ENCODE peak calls at places on chromosomes 12 and 14, in ten cellular contexts. P, M, O, D, W, K, H, G, Q and S are unnamed samples.

GRCh38 chr12:62301080-62301798 is 41.0 kb downstream of the USP15 start:
- DNase-seq in P (no peak), M (no peak), O (no peak), D (no peak), W (no peak), K (no peak), H (no peak), G (no peak), Q (no peak), S (no peak)

GRCh38 chr12:116659771-116660481 is 77.9 kb downstream of the SPRING1 start:
- DNase-seq in P (no peak), M (peak), O (no peak), D (peak), W (no peak), K (no peak), H (peak), G (no peak), Q (no peak), S (no peak)

GRCh38 chr14:95480109-95480886 is 36.2 kb downstream of the SYNE3 start:
- DNase-seq in P (peak), M (no peak), O (no peak), D (peak), W (no peak), K (peak), H (peak), G (peak), Q (no peak), S (no peak)

GRCh38 chr14:84225243-84225642 is 1304.7 kb upstream of the FLRT2 start:
- DNase-seq in P (no peak), M (no peak), O (no peak), D (no peak), W (no peak), K (no peak), H (peak), G (no peak), Q (no peak), S (no peak)

GRCh38 chr12:30630378-30631285 is 65.0 kb downstream of the IPO8 start:
- DNase-seq in P (no peak), M (no peak), O (no peak), D (no peak), W (no peak), K (no peak), H (peak), G (no peak), Q (no peak), S (no peak)

GRCh38 chr12:109492371-109492770 is 14.9 kb downstream of the UBE3B start:
- DNase-seq in P (no peak), M (no peak), O (no peak), D (no peak), W (no peak), K (no peak), H (no peak), G (no peak), Q (no peak), S (no peak)

GRCh38 chr14:61965030-61965745 is 203.0 kb downstream of the SNAPC1 start:
- DNase-seq in P (no peak), M (peak), O (no peak), D (no peak), W (no peak), K (no peak), H (peak), G (no peak), Q (no peak), S (no peak)

GRCh38 chr12:89138048-89138852 is 214.1 kb downstream of the DUSP6 start:
- DNase-seq in P (no peak), M (peak), O (no peak), D (no peak), W (no peak), K (no peak), H (no peak), G (no peak), Q (no peak), S (no peak)

GRCh38 chr12:8077207-8077606 is 4.9 kb upstream of the NECAP1 start:
- DNase-seq in P (no peak), M (peak), O (no peak), D (no peak), W (no peak), K (no peak), H (no peak), G (no peak), Q (no peak), S (peak)

GRCh38 chr12:114320101-114320500 is 85.8 kb downstream of the TBX5 start:
- DNase-seq in P (no peak), M (no peak), O (no peak), D (no peak), W (no peak), K (no peak), H (no peak), G (no peak), Q (no peak), S (no peak)

GRCh38 chr14:82766128-82766527 is 1232.5 kb upstream of the SEL1L start:
- DNase-seq in P (no peak), M (no peak), O (no peak), D (no peak), W (no peak), K (no peak), H (no peak), G (no peak), Q (no peak), S (no peak)
- TF ChIP-seq CTCF in P (no peak), M (no peak), O (no peak), D (no peak), W (no peak), K (no peak), H (no peak), G (no peak), Q (no peak), S (no peak)

GRCh38 chr12:65586796-65587195 is 237.5 kb upstream of the HMGA2 start:
- DNase-seq in P (no peak), M (no peak), O (no peak), D (no peak), W (no peak), K (no peak), H (no peak), G (no peak), Q (no peak), S (no peak)

GRCh38 chr12:65584041-65584440 is 240.2 kb upstream of the HMGA2 start:
- DNase-seq in P (no peak), M (no peak), O (no peak), D (no peak), W (no peak), K (no peak), H (no peak), G (no peak), Q (no peak), S (no peak)

GRCh38 chr12:65590318-65590717 is 234.0 kb upstream of the HMGA2 start:
- DNase-seq in P (no peak), M (no peak), O (no peak), D (no peak), W (no peak), K (no peak), H (no peak), G (no peak), Q (no peak), S (no peak)

GRCh38 chr12:65585648-65586420 is 238.4 kb upstream of the HMGA2 start:
- DNase-seq in P (no peak), M (no peak), O (no peak), D (no peak), W (no peak), K (no peak), H (no peak), G (no peak), Q (no peak), S (no peak)
- TF ChIP-seq CTCF in P (no peak), M (no peak), O (no peak), D (no peak), W (no peak), K (no peak), H (no peak), G (no peak), Q (no peak), S (no peak)

DNA sequence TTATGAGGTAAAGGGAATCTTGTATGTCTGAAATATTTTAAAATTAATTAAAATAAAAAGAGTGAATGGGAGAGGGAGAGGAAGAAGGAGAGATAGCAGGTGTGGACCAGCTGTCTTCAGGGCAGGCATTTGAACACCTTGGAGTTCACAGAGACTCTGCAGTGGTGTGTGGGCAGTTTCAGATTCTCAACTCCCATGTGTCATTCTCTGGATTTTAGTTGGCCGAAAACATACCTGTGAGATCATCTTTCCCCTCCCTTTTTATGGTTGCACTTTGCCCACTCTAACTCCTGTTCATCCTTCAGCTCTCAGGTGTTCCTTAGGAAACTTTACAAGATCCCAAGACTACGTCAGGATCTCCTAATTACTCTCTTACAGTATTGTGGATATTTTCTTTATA is 108.1 kb downstream of the ERC1 start:
- DNase-seq in P (no peak), M (no peak), O (no peak), D (no peak), W (no peak), K (peak), H (no peak), G (no peak), Q (no peak), S (no peak)
- TF ChIP-seq CTCF in P (no peak), M (no peak), O (no peak), D (no peak), W (no peak), K (no peak), H (no peak), G (no peak), Q (no peak), S (no peak)

GRCh38 chr12:90250766-90251165 is 542.1 kb upstream of the ATP2B1 start:
- DNase-seq in P (no peak), M (no peak), O (no peak), D (no peak), W (no peak), K (no peak), H (peak), G (no peak), Q (no peak), S (no peak)
- TF ChIP-seq CTCF in P (no peak), M (no peak), O (no peak), D (no peak), W (no peak), K (no peak), H (no peak), G (no peak), Q (no peak), S (no peak)

GRCh38 chr12:75816892-75817291 is 214.7 kb downstream of the PHLDA1 start:
- DNase-seq in P (no peak), M (peak), O (peak), D (no peak), W (no peak), K (no peak), H (peak), G (no peak), Q (no peak), S (peak)
- TF ChIP-seq CTCF in P (no peak), M (peak), O (peak), D (no peak), W (no peak), K (no peak), H (no peak), G (no peak), Q (no peak), S (peak)

GRCh38 chr12:13981296-13981962 is at the start of gene GRIN2B:
- DNase-seq in P (no peak), M (no peak), O (no peak), D (no peak), W (peak), K (peak), H (no peak), G (no peak), Q (peak), S (no peak)

GRCh38 chr12:13986031-13986430 is 4.6 kb upstream of the GRIN2B start:
- DNase-seq in P (no peak), M (no peak), O (no peak), D (no peak), W (no peak), K (no peak), H (no peak), G (no peak), Q (no peak), S (no peak)

GRCh38 chr12:13980548-13981295 is 680 bp downstream of the GRIN2B start:
- DNase-seq in P (no peak), M (no peak), O (no peak), D (no peak), W (peak), K (no peak), H (no peak), G (no peak), Q (peak), S (no peak)

GRCh38 chr12:13976880-13977279 is 4.5 kb downstream of the GRIN2B start:
- DNase-seq in P (no peak), M (no peak), O (no peak), D (no peak), W (no peak), K (no peak), H (no peak), G (no peak), Q (no peak), S (no peak)

GRCh38 chr12:13982010-13982409 is 608 bp upstream of the GRIN2B start:
- DNase-seq in P (no peak), M (no peak), O (no peak), D (no peak), W (peak), K (peak), H (no peak), G (no peak), Q (peak), S (peak)
- TF ChIP-seq CTCF in P (peak), M (no peak), O (peak), D (no peak), W (peak), K (no peak), H (peak), G (no peak), Q (peak), S (peak)

GRCh38 chr14:99899578-99900178 is 106.5 kb downstream of the EML1 start:
- DNase-seq in P (no peak), M (no peak), O (peak), D (no peak), W (no peak), K (no peak), H (peak), G (no peak), Q (no peak), S (no peak)
- TF ChIP-seq CTCF in P (peak), M (peak), O (peak), D (no peak), W (peak), K (peak), H (peak), G (peak), Q (peak), S (peak)

GRCh38 chr14:92407395-92407794 is 84.4 kb downstream of the SLC24A4 start:
- DNase-seq in P (no peak), M (no peak), O (no peak), D (no peak), W (no peak), K (no peak), H (no peak), G (no peak), Q (no peak), S (no peak)
- TF ChIP-seq CTCF in P (no peak), M (no peak), O (no peak), D (no peak), W (no peak), K (no peak), H (no peak), G (no peak), Q (no peak), S (no peak)

GRCh38 chr14:70315942-70316341 is 43.5 kb downstream of the COX16 start:
- DNase-seq in P (no peak), M (no peak), O (no peak), D (no peak), W (no peak), K (no peak), H (no peak), G (no peak), Q (no peak), S (no peak)

GRCh38 chr14:70320294-70320693 is 39.2 kb downstream of the COX16 start:
- DNase-seq in P (no peak), M (no peak), O (no peak), D (no peak), W (no peak), K (no peak), H (no peak), G (no peak), Q (no peak), S (no peak)

GRCh38 chr14:70318635-70319013 is 40.9 kb downstream of the COX16 start:
- DNase-seq in P (no peak), M (no peak), O (no peak), D (no peak), W (no peak), K (no peak), H (no peak), G (no peak), Q (no peak), S (no peak)

GRCh38 chr14:70317091-70317968 is 42.2 kb downstream of the COX16 start:
- DNase-seq in P (no peak), M (no peak), O (no peak), D (no peak), W (no peak), K (no peak), H (no peak), G (no peak), Q (peak), S (no peak)

DNA sequence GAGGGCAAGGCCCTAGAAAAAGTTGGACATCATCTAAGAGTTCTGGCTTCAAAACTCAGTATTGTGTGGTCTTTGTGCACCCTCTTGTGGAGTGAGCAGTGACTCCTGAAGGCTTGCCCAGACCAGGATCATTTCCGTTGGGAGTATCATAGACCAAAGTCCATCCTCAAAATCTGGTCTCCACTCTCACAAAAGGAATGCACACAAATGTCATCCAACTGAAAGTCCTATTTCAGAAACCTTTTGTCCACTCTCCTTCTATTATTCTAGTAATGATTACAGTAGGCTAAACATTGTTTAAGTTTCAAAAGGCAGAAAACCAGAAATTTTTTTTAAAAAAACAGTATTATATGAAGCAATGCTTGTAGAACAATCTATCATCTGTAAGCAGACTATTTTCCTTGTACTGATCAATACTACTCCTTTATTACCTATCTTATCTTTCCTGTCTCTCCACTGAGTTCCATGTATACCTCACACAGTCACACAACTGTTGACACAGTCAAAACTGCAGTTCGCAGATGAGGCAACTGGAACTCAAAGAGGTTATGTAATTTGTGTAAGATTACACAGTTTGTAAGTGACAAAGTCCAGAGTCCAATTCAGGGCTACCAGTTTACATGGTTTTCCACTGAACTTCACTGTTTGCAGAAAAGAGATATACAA is 41.4 kb downstream of the COX16 start:
- DNase-seq in P (no peak), M (peak), O (peak), D (no peak), W (peak), K (peak), H (peak), G (no peak), Q (peak), S (peak)
- TF ChIP-seq CTCF in P (peak), M (peak), O (peak), D (no peak), W (peak), K (peak), H (peak), G (peak), Q (peak), S (peak)